ENCODE peak calls at places on chromosomes 1 and 21, in eight cellular contexts. U is BE2C; V is CD8-positive, alpha-beta memory T cell; Z is breast epithelium; D is H9; C is right cardiac atrium; E is ovary; J is astrocyte. Y is an unnamed sample. For H3K27me3, the result is how much of the 10 kb centered on the place peaks cover.

GRCh38 chr1:12095822-12096263 is 32.7 kb downstream of the TNFRSF8 start:
- DNase-seq in U (peak), V (no peak), Z (no peak), D (peak), C (no peak), E (no peak), J (peak), Y (peak)

GRCh38 chr1:81801032-81801833 is 499 bp downstream of the ADGRL2 start:
- DNase-seq in U (peak), V (no peak), Z (peak), D (peak), C (peak), E (peak), J (peak), Y (peak)

GRCh38 chr1:22503721-22504410 is 52.2 kb downstream of the ZBTB40 start:
- DNase-seq in U (no peak), V (no peak), Z (no peak), D (no peak), C (no peak), E (no peak), J (peak), Y (no peak)

GRCh38 chr1:219639843-219640606 is 27.1 kb upstream of the ZC3H11B start:
- DNase-seq in U (no peak), V (no peak), Z (no peak), D (no peak), C (no peak), E (no peak), J (peak), Y (no peak)

GRCh38 chr1:6157528-6158174 is 22.5 kb downstream of the CHD5 start:
- DNase-seq in U (no peak), V (no peak), Z (peak), D (no peak), C (peak), E (no peak), J (peak), Y (no peak)

GRCh38 chr1:230306158-230306557 is 120.0 kb downstream of the PGBD5 start:
- DNase-seq in U (no peak), V (no peak), Z (no peak), D (no peak), C (no peak), E (no peak), J (no peak), Y (no peak)

GRCh38 chr1:63789856-63790605 is 16.2 kb downstream of the ROR1 start:
- DNase-seq in U (no peak), V (no peak), Z (no peak), D (no peak), C (no peak), E (no peak), J (no peak), Y (no peak)

GRCh38 chr1:161196521-161197451 is 2.1 kb downstream of the ADAMTS4 start:
- DNase-seq in U (peak), V (no peak), Z (no peak), D (no peak), C (peak), E (peak), J (peak), Y (peak)

GRCh38 chr1:201405484-201405831 is 6.3 kb upstream of the LAD1 start:
- DNase-seq in U (no peak), V (no peak), Z (no peak), D (no peak), C (peak), E (no peak), J (peak), Y (no peak)

GRCh38 chr1:169468982-169469381 is 16.8 kb downstream of the SLC19A2 start:
- DNase-seq in U (no peak), V (no peak), Z (no peak), D (no peak), C (no peak), E (no peak), J (no peak), Y (no peak)

GRCh38 chr1:33930346-33931114 is 66.7 kb downstream of the HMGB4 start:
- DNase-seq in U (no peak), V (no peak), Z (no peak), D (no peak), C (no peak), E (no peak), J (no peak), Y (no peak)

GRCh38 chr1:204285438-204286322 is 71.9 kb upstream of the GOLT1A start:
- DNase-seq in U (no peak), V (no peak), Z (no peak), D (no peak), C (no peak), E (no peak), J (no peak), Y (no peak)

GRCh38 chr21:27572681-27573080 is 605.8 kb upstream of the ADAMTS5 start:
- DNase-seq in U (no peak), V (no peak), Z (no peak), D (no peak), C (no peak), E (no peak), J (peak), Y (no peak)

GRCh38 chr1:54754486-54755285 is 9.6 kb downstream of the PARS2 start:
- DNase-seq in U (no peak), V (no peak), Z (no peak), D (no peak), C (no peak), E (no peak), J (no peak), Y (no peak)

GRCh38 chr1:9041116-9041779 is 15.0 kb upstream of the SLC2A7 start:
- DNase-seq in U (no peak), V (no peak), Z (no peak), D (no peak), C (no peak), E (no peak), J (no peak), Y (no peak)

GRCh38 chr1:74681001-74681400 is 7.4 kb upstream of the ERICH3 start:
- DNase-seq in U (no peak), V (no peak), Z (no peak), D (no peak), C (no peak), E (no peak), J (no peak), Y (peak)

GRCh38 chr1:98325646-98326441 is 335.7 kb upstream of the SNX7 start:
- DNase-seq in U (no peak), V (no peak), Z (peak), D (no peak), C (peak), E (no peak), J (peak), Y (peak)

GRCh38 chr1:40438391-40439015 is 11.8 kb upstream of the ZFP69B start:
- DNase-seq in U (peak), V (no peak), Z (no peak), D (no peak), C (no peak), E (no peak), J (no peak), Y (peak)

GRCh38 chr1:201786824-201787223 is 42.1 kb upstream of the IPO9 start:
- DNase-seq in U (no peak), V (no peak), Z (no peak), D (peak), C (peak), E (no peak), J (no peak), Y (no peak)

GRCh38 chr1:9320520-9321479 is 28.1 kb downstream of the SPSB1 start:
- DNase-seq in U (no peak), V (no peak), Z (no peak), D (no peak), C (no peak), E (no peak), J (no peak), Y (no peak)

GRCh38 chr1:229664133-229664689 is 38.2 kb downstream of the URB2 start:
- DNase-seq in U (peak), V (peak), Z (no peak), D (no peak), C (no peak), E (no peak), J (peak), Y (peak)

GRCh38 chr21:43703068-43703880 is 15.7 kb upstream of the PDXK start:
- DNase-seq in U (no peak), V (peak), Z (no peak), D (peak), C (peak), E (no peak), J (peak), Y (peak)

GRCh38 chr1:227996187-227996950 is 10.4 kb upstream of the WNT3A start:
- DNase-seq in U (no peak), V (no peak), Z (peak), D (no peak), C (no peak), E (no peak), J (peak), Y (no peak)

GRCh38 chr1:11529763-11530730 is 51.1 kb downstream of the DISP3 start:
- DNase-seq in U (no peak), V (no peak), Z (no peak), D (peak), C (peak), E (no peak), J (no peak), Y (no peak)

GRCh38 chr1:118486213-118486612 is 301.2 kb upstream of the SPAG17 start:
- DNase-seq in U (no peak), V (no peak), Z (no peak), D (no peak), C (no peak), E (no peak), J (no peak), Y (peak)

GRCh38 chr1:17419626-17420328 is 19.7 kb downstream of the RCC2 start:
- DNase-seq in U (peak), V (peak), Z (no peak), D (peak), C (peak), E (peak), J (no peak), Y (no peak)

GRCh38 chr1:15094719-15095491 is 58.6 kb upstream of the TMEM51 start:
- DNase-seq in U (no peak), V (no peak), Z (no peak), D (no peak), C (peak), E (no peak), J (no peak), Y (no peak)

GRCh38 chr1:115450641-115451040 is 112.6 kb upstream of the NGF start:
- DNase-seq in U (no peak), V (no peak), Z (no peak), D (no peak), C (no peak), E (peak), J (no peak), Y (no peak)

GRCh38 chr1:13960376-13960987 is 260.5 kb downstream of the PRDM2 start:
- DNase-seq in U (peak), V (peak), Z (peak), D (peak), C (peak), E (peak), J (peak), Y (peak)

GRCh38 chr1:116708255-116708900 is 40.8 kb upstream of the IGSF3 start:
- DNase-seq in U (peak), V (no peak), Z (peak), D (no peak), C (no peak), E (no peak), J (no peak), Y (peak)

GRCh38 chr1:166354411-166354810 is 187.6 kb upstream of the FAM78B start:
- DNase-seq in U (no peak), V (no peak), Z (no peak), D (peak), C (no peak), E (no peak), J (no peak), Y (no peak)

GRCh38 chr1:24964811-24965570 is 34.9 kb upstream of the RUNX3 start:
- DNase-seq in U (no peak), V (peak), Z (peak), D (peak), C (peak), E (no peak), J (peak), Y (no peak)

GRCh38 chr1:174160109-174160473 is 771 bp downstream of the RABGAP1L start:
- DNase-seq in U (peak), V (peak), Z (no peak), D (peak), C (peak), E (peak), J (no peak), Y (peak)

GRCh38 chr21:34054259-34054658 is 19.1 kb upstream of the MRPS6 start:
- DNase-seq in U (no peak), V (no peak), Z (no peak), D (no peak), C (no peak), E (no peak), J (no peak), Y (no peak)

GRCh38 chr1:91872560-91873081 is 13.3 kb downstream of the TGFBR3 start:
- DNase-seq in U (no peak), V (no peak), Z (no peak), D (no peak), C (no peak), E (no peak), J (peak), Y (peak)

GRCh38 chr1:78277253-78277652 is 213.5 kb upstream of the PTGFR start:
- DNase-seq in U (no peak), V (no peak), Z (no peak), D (no peak), C (no peak), E (no peak), J (peak), Y (no peak)

GRCh38 chr21:27315373-27315772 is 348.5 kb upstream of the ADAMTS5 start:
- DNase-seq in U (no peak), V (no peak), Z (no peak), D (no peak), C (no peak), E (no peak), J (no peak), Y (no peak)

GRCh38 chr1:237355022-237355421 is 313.0 kb downstream of the RYR2 start:
- DNase-seq in U (no peak), V (no peak), Z (no peak), D (no peak), C (no peak), E (no peak), J (no peak), Y (no peak)

GRCh38 chr1:26965628-26966027 is 5.4 kb upstream of the KDF1 start:
- DNase-seq in U (no peak), V (no peak), Z (no peak), D (no peak), C (no peak), E (no peak), J (no peak), Y (no peak)

DNA sequence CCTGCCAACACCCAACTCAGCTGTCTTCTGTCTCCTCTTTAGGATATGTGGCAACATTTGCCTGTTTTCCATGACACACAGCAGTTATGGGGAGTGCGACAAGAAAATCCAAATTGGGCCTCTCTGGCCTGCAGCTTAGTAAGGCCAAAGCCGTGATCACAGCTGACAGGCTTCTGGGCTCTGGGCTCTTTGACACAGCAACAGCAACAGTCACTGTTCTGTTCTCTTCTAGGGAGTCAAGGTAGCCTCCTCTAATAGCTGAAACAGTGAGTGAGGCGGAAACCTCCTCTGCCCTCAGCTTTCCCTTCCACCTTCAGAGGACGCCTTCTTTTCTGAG is 19.0 kb downstream of the CLCA1 start:
- DNase-seq in U (no peak), V (no peak), Z (no peak), D (no peak), C (no peak), E (no peak), J (no peak), Y (no peak)
- H3K27me3 ChIP-seq in U (under half), V (under half), Z (under half), D (under half), C (under half), E (under half), J (under half), Y (under half)

DNA sequence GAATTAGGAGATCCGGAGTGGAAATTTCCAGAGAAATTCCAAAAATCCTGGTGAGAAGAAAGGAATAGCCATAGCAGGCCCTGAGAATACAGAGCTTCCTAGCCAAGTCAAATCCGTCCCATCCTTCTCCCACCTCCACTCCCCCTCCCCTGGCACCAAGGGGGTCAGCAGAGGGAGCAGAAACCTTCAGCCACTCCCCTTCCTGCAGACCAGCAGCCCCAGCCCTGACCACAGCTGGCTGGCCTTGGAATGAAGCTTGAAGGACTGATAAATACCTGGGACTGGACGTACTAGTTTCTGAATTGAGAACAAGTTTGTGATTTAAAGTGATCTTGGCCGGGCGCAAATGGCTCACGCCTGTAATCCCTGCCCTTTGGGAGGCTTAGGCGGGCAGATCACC is 13.8 kb upstream of the RIPPLY3 start:
- DNase-seq in U (no peak), V (no peak), Z (no peak), D (peak), C (no peak), E (no peak), J (no peak), Y (no peak)
- H3K27me3 ChIP-seq in U (under half), V (under half), Z (under half), D (under half), C (under half), E (under half), J (under half), Y (under half)

DNA sequence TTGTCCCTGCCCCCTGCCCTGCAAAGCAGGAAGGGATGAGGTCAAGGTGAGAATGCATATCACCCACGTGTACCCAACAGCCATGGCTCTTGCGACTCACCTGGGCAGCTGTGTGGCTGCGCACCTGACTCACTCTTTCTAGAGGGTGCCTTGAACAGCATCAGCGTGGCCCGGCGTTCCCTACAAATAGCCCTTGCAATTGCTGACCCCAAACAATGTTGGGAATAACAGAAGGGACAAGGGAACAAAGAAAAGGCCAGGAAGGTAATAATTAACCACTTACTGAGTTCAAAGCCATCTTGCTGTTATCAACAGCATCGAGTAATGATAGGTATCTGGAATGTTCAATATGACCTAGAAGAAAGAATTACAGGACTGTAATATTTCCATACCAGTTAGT is 10.1 kb downstream of the TMPRSS2 start:
- DNase-seq in U (no peak), V (no peak), Z (no peak), D (no peak), C (no peak), E (no peak), J (no peak), Y (no peak)
- H3K27me3 ChIP-seq in U (under half), V (under half), Z (under half), D (under half), C (under half), E (under half), J (under half), Y (under half)

GRCh38 chr1:50352428-50352827 is 70.8 kb downstream of the DMRTA2 start:
- DNase-seq in U (no peak), V (no peak), Z (no peak), D (no peak), C (no peak), E (no peak), J (peak), Y (peak)
- H3K27me3 ChIP-seq in U (under half), V (under half), Z (under half), D (under half), C (under half), E (under half), J (under half), Y (under half)

GRCh38 chr1:2627746-2628145 is 5.1 kb downstream of the MMEL1 start:
- DNase-seq in U (no peak), V (no peak), Z (no peak), D (no peak), C (no peak), E (no peak), J (no peak), Y (no peak)

GRCh38 chr1:2629627-2630497 is 3.0 kb downstream of the MMEL1 start:
- DNase-seq in U (no peak), V (no peak), Z (no peak), D (no peak), C (no peak), E (no peak), J (no peak), Y (no peak)

GRCh38 chr1:2628933-2629626 is 3.7 kb downstream of the MMEL1 start:
- DNase-seq in U (no peak), V (no peak), Z (no peak), D (no peak), C (no peak), E (no peak), J (no peak), Y (no peak)

GRCh38 chr1:2630498-2631135 is 2.2 kb downstream of the MMEL1 start:
- DNase-seq in U (no peak), V (no peak), Z (no peak), D (no peak), C (no peak), E (no peak), J (no peak), Y (no peak)

DNA sequence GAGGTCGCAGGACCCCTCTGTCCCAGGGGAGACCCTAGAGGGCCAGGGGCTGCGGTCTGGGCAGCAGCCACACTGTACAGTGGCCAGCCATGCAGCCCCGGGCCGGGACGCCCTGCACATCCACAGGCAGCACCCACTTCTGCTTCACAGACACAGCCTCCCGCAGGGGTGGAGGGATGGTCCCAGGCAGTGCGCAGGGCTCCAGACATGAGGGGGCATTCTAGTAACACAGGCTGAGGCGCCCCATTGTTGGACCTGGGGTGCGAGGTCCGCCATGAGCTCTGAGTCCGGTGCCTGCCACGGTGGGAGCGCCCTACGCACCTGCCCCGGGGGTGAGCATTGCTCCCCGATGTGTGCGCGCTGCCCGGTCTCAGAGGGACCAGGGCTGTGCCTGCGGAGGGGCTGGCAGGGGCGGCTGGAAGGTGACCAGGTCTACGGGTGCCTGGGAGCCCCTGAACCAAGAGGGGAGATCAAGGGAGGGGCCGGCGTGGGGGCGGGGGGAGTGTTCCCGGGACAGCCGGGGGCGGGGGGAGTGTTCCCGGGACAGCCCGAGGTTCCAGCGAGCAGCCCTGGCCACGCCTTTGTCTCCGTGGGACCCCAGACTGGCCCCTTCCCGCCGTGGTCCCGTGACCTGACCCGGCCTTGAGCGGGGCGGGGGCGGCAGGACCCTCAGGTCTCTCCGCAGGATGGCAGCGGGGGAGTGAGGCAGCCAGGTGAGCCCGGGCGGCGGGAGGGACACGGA is 4.5 kb downstream of the MMEL1 start:
- DNase-seq in U (no peak), V (no peak), Z (no peak), D (no peak), C (no peak), E (no peak), J (no peak), Y (no peak)
- H3K27me3 ChIP-seq in U (under half), V (under half), Z (half or more), D (under half), C (under half), E (under half), J (under half), Y (under half)